ENCODE peak calls at places on chromosomes 5 and 9, in five cellular contexts. One of them, this sample, is unnamed.

GRCh38 chr5:152623951-152624350 is 218.9 kb upstream of the NMUR2 start:
- DNase-seq in cardiac muscle cell: no peak
- DNase-seq in neural progenitor cell: no peak
- DNase-seq in GM12865: no peak
- DNase-seq in WERI-Rb-1: no peak
- DNase-seq in this sample: no peak

GRCh38 chr5:131364507-131365050 is 100.7 kb downstream of the CDC42SE2 start:
- DNase-seq in cardiac muscle cell: no peak
- DNase-seq in neural progenitor cell: no peak
- DNase-seq in GM12865: no peak
- DNase-seq in WERI-Rb-1: no peak
- DNase-seq in this sample: no peak

GRCh38 chr5:68383888-68384310 is 168.3 kb downstream of the PIK3R1 start:
- DNase-seq in cardiac muscle cell: no peak
- DNase-seq in neural progenitor cell: no peak
- DNase-seq in GM12865: no peak
- DNase-seq in WERI-Rb-1: no peak
- DNase-seq in this sample: no peak

GRCh38 chr5:40879163-40879942 is 29.9 kb upstream of the C7 start:
- DNase-seq in cardiac muscle cell: peak; percentile 48
- DNase-seq in neural progenitor cell: no peak
- DNase-seq in GM12865: peak; percentile 20
- DNase-seq in WERI-Rb-1: no peak
- DNase-seq in this sample: peak; percentile 38

GRCh38 chr9:4762108-4762888 is 21.3 kb upstream of the AK3 start:
- DNase-seq in cardiac muscle cell: peak; percentile 83
- DNase-seq in neural progenitor cell: peak; percentile 81
- DNase-seq in GM12865: peak; percentile 91
- DNase-seq in WERI-Rb-1: peak; percentile 73
- DNase-seq in this sample: peak; percentile 63

GRCh38 chr5:170552486-170553122 is 48.8 kb downstream of the KCNIP1 start:
- DNase-seq in cardiac muscle cell: peak; percentile 98
- DNase-seq in neural progenitor cell: peak; percentile 53
- DNase-seq in GM12865: no peak
- DNase-seq in WERI-Rb-1: no peak
- DNase-seq in this sample: no peak

GRCh38 chr9:132575005-132575609 is 7.3 kb upstream of the BARHL1 start:
- DNase-seq in cardiac muscle cell: peak; percentile 82
- DNase-seq in neural progenitor cell: peak; percentile 93
- DNase-seq in GM12865: peak; percentile 62
- DNase-seq in WERI-Rb-1: peak; percentile 94
- DNase-seq in this sample: peak; percentile 82

GRCh38 chr5:115343855-115344254 is 47.4 kb upstream of the CCDC112 start:
- DNase-seq in cardiac muscle cell: peak; percentile 69
- DNase-seq in neural progenitor cell: no peak
- DNase-seq in GM12865: no peak
- DNase-seq in WERI-Rb-1: no peak
- DNase-seq in this sample: no peak

GRCh38 chr9:112752334-112753110 is 2.0 kb downstream of the SNX30 start:
- DNase-seq in cardiac muscle cell: no peak
- DNase-seq in neural progenitor cell: no peak
- DNase-seq in GM12865: no peak
- DNase-seq in WERI-Rb-1: no peak
- DNase-seq in this sample: no peak

GRCh38 chr9:33202552-33203300 is 35.6 kb upstream of the B4GALT1 start:
- DNase-seq in cardiac muscle cell: peak; percentile 95
- DNase-seq in neural progenitor cell: no peak
- DNase-seq in GM12865: peak; percentile 87
- DNase-seq in WERI-Rb-1: no peak
- DNase-seq in this sample: peak; percentile 78

GRCh38 chr5:55575815-55576583 is 41.2 kb upstream of the PLPP1 start:
- DNase-seq in cardiac muscle cell: peak; percentile 88
- DNase-seq in neural progenitor cell: no peak
- DNase-seq in GM12865: no peak
- DNase-seq in WERI-Rb-1: no peak
- DNase-seq in this sample: no peak

GRCh38 chr9:125886365-125886764 is 139.2 kb downstream of the PBX3 start:
- DNase-seq in cardiac muscle cell: no peak
- DNase-seq in neural progenitor cell: no peak
- DNase-seq in GM12865: no peak
- DNase-seq in WERI-Rb-1: no peak
- DNase-seq in this sample: no peak
- TF ChIP-seq CTCF in cardiac muscle cell: no peak
- TF ChIP-seq CTCF in neural progenitor cell: no peak
- TF ChIP-seq CTCF in GM12865: no peak
- TF ChIP-seq CTCF in WERI-Rb-1: no peak
- TF ChIP-seq CTCF in this sample: no peak

DNA sequence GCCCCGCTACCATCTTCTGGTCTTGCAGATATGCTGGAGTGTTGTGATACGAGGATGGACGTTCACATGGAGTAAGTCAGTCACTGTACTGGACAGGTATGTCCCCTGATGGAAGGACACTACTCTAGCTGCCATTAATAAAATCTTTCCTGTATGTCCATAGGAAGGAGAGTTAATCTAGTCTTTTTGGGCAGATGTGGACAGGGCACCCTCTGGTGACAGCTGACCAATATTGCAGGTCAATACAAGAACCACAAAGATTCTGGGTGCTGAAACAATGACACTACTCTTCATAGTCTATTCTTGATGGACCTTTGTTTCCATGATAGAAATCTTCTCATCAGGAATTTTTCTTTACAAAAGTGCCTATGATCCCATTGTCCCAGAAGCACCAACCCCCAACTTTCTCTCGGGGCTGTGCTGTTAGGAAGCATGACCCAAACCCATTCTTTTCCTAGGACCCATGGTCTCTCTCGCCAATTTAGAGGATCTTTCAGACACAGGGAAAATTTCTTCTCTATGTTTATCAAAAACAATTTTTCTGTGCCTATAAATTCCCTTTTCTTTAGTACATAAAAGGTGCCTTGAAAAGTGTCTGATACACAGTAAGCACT is 376.9 kb downstream of the DTWD2 start:
- DNase-seq in cardiac muscle cell: peak; percentile 44
- DNase-seq in neural progenitor cell: peak; percentile 51
- DNase-seq in GM12865: peak; percentile 55
- DNase-seq in WERI-Rb-1: peak; percentile 62
- DNase-seq in this sample: peak; percentile 30
- TF ChIP-seq CTCF in cardiac muscle cell: peak; percentile 72
- TF ChIP-seq CTCF in neural progenitor cell: peak; percentile 83
- TF ChIP-seq CTCF in GM12865: peak; percentile 68
- TF ChIP-seq CTCF in WERI-Rb-1: peak; percentile 76
- TF ChIP-seq CTCF in this sample: peak; percentile 19

DNA sequence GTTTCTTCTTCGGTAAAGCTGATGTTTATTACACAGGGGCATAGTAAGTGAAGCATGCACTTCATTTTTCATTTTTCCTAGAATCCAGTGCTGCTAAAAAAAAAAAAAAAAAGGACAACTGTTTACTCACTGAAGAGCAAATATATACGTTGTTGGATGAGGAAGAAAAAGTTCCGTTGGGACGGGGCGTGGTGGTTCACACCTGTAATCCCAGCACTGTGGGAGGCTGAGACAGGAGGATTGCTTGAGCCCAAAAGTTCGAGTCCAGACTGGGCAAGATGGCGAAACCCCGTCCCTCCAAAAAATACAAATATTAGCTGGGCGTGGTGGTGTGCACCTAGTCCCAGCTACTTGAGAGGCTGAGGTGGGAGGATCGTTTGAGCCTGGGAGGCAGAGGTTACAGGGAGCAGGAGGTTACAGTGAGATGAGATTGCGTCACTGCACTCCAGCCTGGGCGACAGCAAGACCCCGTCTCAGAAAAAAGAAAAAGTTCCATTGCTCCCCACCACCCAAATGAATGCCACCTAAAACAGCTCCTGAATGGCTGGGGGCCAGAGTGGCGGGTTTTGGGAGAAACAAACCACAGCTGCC is 60.1 kb upstream of the GNE start:
- DNase-seq in cardiac muscle cell: no peak
- DNase-seq in neural progenitor cell: no peak
- DNase-seq in GM12865: no peak
- DNase-seq in WERI-Rb-1: no peak
- DNase-seq in this sample: no peak
- TF ChIP-seq CTCF in cardiac muscle cell: no peak
- TF ChIP-seq CTCF in neural progenitor cell: no peak
- TF ChIP-seq CTCF in GM12865: no peak
- TF ChIP-seq CTCF in WERI-Rb-1: no peak
- TF ChIP-seq CTCF in this sample: no peak

GRCh38 chr9:129458663-129459549 is 162.0 kb downstream of the C9orf50 start:
- DNase-seq in cardiac muscle cell: no peak
- DNase-seq in neural progenitor cell: peak; percentile 45
- DNase-seq in GM12865: no peak
- DNase-seq in WERI-Rb-1: peak; percentile 83
- DNase-seq in this sample: no peak
- TF ChIP-seq CTCF in cardiac muscle cell: no peak
- TF ChIP-seq CTCF in neural progenitor cell: no peak
- TF ChIP-seq CTCF in GM12865: no peak
- TF ChIP-seq CTCF in WERI-Rb-1: no peak
- TF ChIP-seq CTCF in this sample: no peak

GRCh38 chr5:137086289-137086838 is 412.8 kb downstream of the SPOCK1 start:
- DNase-seq in cardiac muscle cell: no peak
- DNase-seq in neural progenitor cell: peak; percentile 21
- DNase-seq in GM12865: no peak
- DNase-seq in WERI-Rb-1: peak; percentile 22
- DNase-seq in this sample: no peak
- TF ChIP-seq CTCF in cardiac muscle cell: no peak
- TF ChIP-seq CTCF in neural progenitor cell: peak; percentile 8
- TF ChIP-seq CTCF in GM12865: no peak
- TF ChIP-seq CTCF in WERI-Rb-1: peak; percentile 10
- TF ChIP-seq CTCF in this sample: no peak

DNA sequence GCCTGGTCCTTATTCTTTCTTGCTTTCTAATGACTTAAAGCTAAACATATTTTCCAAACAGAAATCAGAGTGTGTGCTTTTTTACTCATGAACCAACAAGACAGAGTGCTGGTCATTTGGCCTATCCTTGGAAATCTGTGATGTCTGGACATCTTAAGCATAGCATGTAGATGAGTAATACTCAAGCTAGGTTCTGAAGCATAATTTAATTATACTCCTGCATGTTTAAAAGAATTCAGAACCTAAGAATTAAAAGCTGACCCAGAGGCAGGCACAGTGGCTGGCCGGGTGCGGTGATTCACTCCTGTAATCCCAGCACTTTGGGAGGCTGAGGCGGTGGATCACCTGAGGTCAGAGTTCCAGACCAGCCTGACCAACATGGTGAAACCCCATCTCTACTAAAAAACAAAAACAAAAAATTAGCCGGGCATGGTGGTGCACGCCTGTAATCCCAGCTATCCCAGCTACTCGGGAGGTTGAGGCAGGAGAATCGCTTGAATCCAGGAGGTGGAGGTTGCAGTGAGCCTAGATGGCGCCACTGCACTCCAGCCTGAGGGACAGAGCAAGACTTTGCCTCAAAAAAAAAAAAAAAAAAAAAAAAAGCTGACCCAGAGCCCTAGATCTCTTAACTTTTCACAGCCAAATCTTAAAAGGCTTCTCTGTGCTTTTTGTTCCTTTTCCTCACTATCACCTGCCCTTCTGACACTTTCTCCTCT is 16.2 kb upstream of the TJP2 start:
- DNase-seq in cardiac muscle cell: no peak
- DNase-seq in neural progenitor cell: no peak
- DNase-seq in GM12865: no peak
- DNase-seq in WERI-Rb-1: no peak
- DNase-seq in this sample: no peak
- TF ChIP-seq CTCF in cardiac muscle cell: peak; percentile 39
- TF ChIP-seq CTCF in neural progenitor cell: peak; percentile 31
- TF ChIP-seq CTCF in GM12865: no peak
- TF ChIP-seq CTCF in WERI-Rb-1: peak; percentile 34
- TF ChIP-seq CTCF in this sample: no peak

DNA sequence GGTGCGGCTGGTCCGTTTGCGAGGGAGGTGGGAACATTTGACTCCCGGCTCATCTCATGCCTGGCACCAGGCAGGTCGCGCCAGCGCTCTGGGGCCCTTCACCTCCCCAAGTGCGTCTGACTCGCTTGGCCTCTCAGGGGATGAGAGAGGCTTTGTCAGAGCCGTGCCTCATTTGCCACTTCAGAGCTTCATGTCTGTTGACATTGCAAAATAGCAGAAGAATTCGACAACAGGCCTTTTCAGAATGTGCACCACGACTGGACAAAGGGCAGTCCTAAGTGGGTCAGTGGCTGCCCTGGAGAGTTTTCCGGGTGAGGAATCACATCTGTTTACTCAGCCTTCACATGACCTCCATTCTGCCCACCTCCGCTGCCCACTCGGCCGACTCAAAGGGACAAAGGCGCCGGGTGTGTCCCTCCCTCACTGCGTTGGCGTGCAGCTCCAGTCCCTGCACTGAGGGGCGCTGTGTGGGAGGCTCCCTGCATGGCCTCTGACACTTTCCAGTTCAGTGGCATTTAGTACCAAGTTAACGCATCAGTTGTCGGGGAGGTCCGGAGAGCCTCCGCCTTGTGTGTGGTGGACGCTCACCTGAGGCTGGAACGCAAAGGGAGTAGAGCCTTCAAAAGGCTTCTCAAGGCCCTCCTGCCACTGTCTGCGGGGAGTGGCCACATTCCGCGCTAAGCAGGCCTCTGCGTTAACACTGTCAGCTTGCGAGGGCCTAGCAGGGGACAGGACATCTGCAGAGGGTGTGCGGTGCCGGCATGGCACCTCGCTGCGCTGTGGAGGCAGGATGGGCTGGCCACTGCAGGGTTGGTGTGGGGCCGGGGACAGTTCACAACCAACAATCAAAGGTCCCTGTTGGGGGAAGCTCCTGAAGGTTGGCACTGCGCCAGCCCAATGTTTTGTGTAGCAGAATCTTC is 171.5 kb downstream of the NXNL2 start:
- DNase-seq in cardiac muscle cell: no peak
- DNase-seq in neural progenitor cell: peak; percentile 31
- DNase-seq in GM12865: no peak
- DNase-seq in WERI-Rb-1: no peak
- DNase-seq in this sample: no peak
- TF ChIP-seq CTCF in cardiac muscle cell: no peak
- TF ChIP-seq CTCF in neural progenitor cell: no peak
- TF ChIP-seq CTCF in GM12865: no peak
- TF ChIP-seq CTCF in WERI-Rb-1: no peak
- TF ChIP-seq CTCF in this sample: no peak